ENCODE peak calls at places on chromosomes 6 and 20, in ten cellular contexts. D is K562, B is thyroid gland, P is Peyer's patch, W is breast epithelium, J is lower leg skin, V is A549, E is IMR-90, Y is transverse colon, X is GM12878. U is an unnamed sample.

GRCh38 chr6:40852667-40853383 is 186.2 kb downstream of the UNC5CL start:
- DNase-seq in W (no peak), Y (no peak), V (peak), J (no peak), X (no peak), P (no peak), B (peak), D (peak), E (no peak), U (peak)

GRCh38 chr6:31067881-31068737 is 44.3 kb downstream of the C6orf15 start:
- DNase-seq in E (no peak), J (no peak), W (no peak), B (peak), X (no peak), P (no peak), V (no peak), Y (no peak), D (no peak), U (no peak)

GRCh38 chr6:20426177-20427082 is 24.8 kb downstream of the E2F3 start:
- DNase-seq in B (peak), D (no peak), J (no peak), W (no peak), V (no peak), X (no peak), E (no peak), P (no peak), Y (no peak), U (no peak)

GRCh38 chr20:50221501-50222323 is 31.1 kb downstream of the CEBPB start:
- DNase-seq in J (no peak), E (peak), P (peak), V (no peak), W (no peak), Y (no peak), B (no peak), D (no peak), X (no peak), U (peak)

GRCh38 chr20:15618912-15619311 is 954.3 kb downstream of the KIF16B start:
- DNase-seq in J (no peak), D (no peak), V (no peak), E (no peak), W (no peak), X (no peak), B (no peak), P (no peak), Y (no peak), U (no peak)

GRCh38 chr6:167058261-167058660 is 59.1 kb downstream of the CEP43 start:
- DNase-seq in E (no peak), X (no peak), J (no peak), D (no peak), W (no peak), P (no peak), V (no peak), B (peak), Y (no peak), U (no peak)

GRCh38 chr6:89942601-89943000 is 48.3 kb downstream of the GJA10 start:
- DNase-seq in P (no peak), E (no peak), D (no peak), Y (no peak), X (no peak), W (no peak), J (no peak), V (no peak), B (no peak), U (no peak)

GRCh38 chr6:138722425-138723371 is 50.9 kb upstream of the CCDC28A start:
- DNase-seq in D (no peak), E (peak), J (no peak), V (no peak), P (no peak), B (no peak), X (no peak), Y (no peak), W (no peak), U (peak)

GRCh38 chr6:168598251-168599117 is 157.5 kb downstream of the SMOC2 start:
- DNase-seq in B (no peak), W (no peak), J (no peak), Y (no peak), V (no peak), D (no peak), X (no peak), E (no peak), P (no peak), U (no peak)

GRCh38 chr6:155340464-155341129 is 26.3 kb upstream of the TFB1M start:
- DNase-seq in E (peak), V (no peak), B (no peak), Y (no peak), P (no peak), X (no peak), W (no peak), J (no peak), D (no peak), U (peak)

GRCh38 chr20:18506744-18507143 is 996 bp upstream of the SEC23B start:
- DNase-seq in V (no peak), D (no peak), Y (peak), P (no peak), B (no peak), E (no peak), J (no peak), X (no peak), W (no peak), U (peak)

GRCh38 chr6:159931112-159931511 is 37.8 kb upstream of the IGF2R start:
- DNase-seq in B (no peak), J (no peak), V (no peak), E (no peak), W (no peak), P (no peak), Y (no peak), X (peak), D (no peak), U (no peak)

GRCh38 chr6:52725530-52726192 is 37.6 kb downstream of the GSTA2 start:
- DNase-seq in V (peak), D (no peak), Y (peak), W (no peak), B (no peak), E (peak), J (no peak), X (no peak), P (no peak), U (no peak)

GRCh38 chr6:168838000-168838399 is 397.0 kb downstream of the SMOC2 start:
- DNase-seq in B (no peak), W (no peak), J (no peak), V (no peak), X (no peak), E (no peak), Y (no peak), D (no peak), P (no peak), U (no peak)

GRCh38 chr6:82507112-82507511 is 143.5 kb downstream of the TPBG start:
- DNase-seq in W (no peak), B (no peak), V (no peak), J (no peak), E (no peak), P (no peak), X (peak), D (no peak), Y (no peak), U (peak)

GRCh38 chr20:47784599-47785320 is 521 bp downstream of the SULF2 start:
- DNase-seq in W (no peak), Y (peak), X (no peak), J (no peak), P (no peak), B (peak), V (peak), E (peak), D (no peak), U (no peak)

GRCh38 chr6:22575190-22575589 is 5.8 kb downstream of the HDGFL1 start:
- DNase-seq in J (no peak), Y (no peak), X (no peak), V (no peak), D (no peak), B (no peak), W (no peak), P (no peak), E (peak), U (no peak)

GRCh38 chr20:13990465-13990864 is at the start of gene SEL1L2:
- DNase-seq in P (no peak), D (peak), J (no peak), Y (no peak), V (no peak), B (no peak), W (no peak), X (no peak), E (no peak), U (no peak)

GRCh38 chr6:154661751-154662150 is 71.5 kb upstream of the SCAF8 start:
- DNase-seq in W (no peak), V (no peak), Y (no peak), X (no peak), J (no peak), P (no peak), B (no peak), E (no peak), D (no peak), U (no peak)

GRCh38 chr6:36853325-36853724 is 14.1 kb upstream of the CPNE5 start:
- DNase-seq in X (no peak), B (no peak), E (peak), Y (no peak), J (peak), W (no peak), P (no peak), D (no peak), V (no peak), U (peak)

GRCh38 chr6:5359413-5359812 is 98.1 kb downstream of the FARS2 start:
- DNase-seq in Y (no peak), X (no peak), E (no peak), B (no peak), P (no peak), V (no peak), D (no peak), W (no peak), J (no peak), U (no peak)

GRCh38 chr6:127855542-127856159 is 45.2 kb downstream of the THEMIS start:
- DNase-seq in W (no peak), J (no peak), V (no peak), Y (no peak), P (no peak), X (no peak), D (no peak), B (peak), E (peak), U (peak)

GRCh38 chr6:1578293-1578745 is 31.4 kb upstream of the FOXC1 start:
- DNase-seq in E (no peak), P (no peak), V (no peak), Y (no peak), X (no peak), W (no peak), B (no peak), D (no peak), J (no peak), U (no peak)

GRCh38 chr6:3457710-3458605 is 1.1 kb upstream of the SLC22A23 start:
- DNase-seq in W (peak), D (no peak), X (no peak), B (peak), P (peak), E (no peak), J (peak), Y (peak), V (no peak), U (peak)

GRCh38 chr6:5713519-5713918 is 293.2 kb downstream of the NRN1 start:
- DNase-seq in Y (no peak), V (no peak), J (no peak), E (no peak), P (no peak), X (no peak), D (no peak), B (no peak), W (no peak), U (no peak)

GRCh38 chr6:5619249-5619648 is 357.9 kb downstream of the FARS2 start:
- DNase-seq in V (no peak), Y (no peak), E (no peak), D (no peak), X (peak), P (no peak), W (no peak), B (no peak), J (no peak), U (no peak)

GRCh38 chr6:152598421-152598820 is 38.7 kb downstream of the SYNE1 start:
- DNase-seq in E (peak), Y (no peak), J (no peak), D (no peak), X (no peak), W (no peak), P (no peak), B (no peak), V (no peak), U (no peak)

GRCh38 chr6:90078513-90079289 is 184.4 kb downstream of the GJA10 start:
- DNase-seq in P (no peak), J (no peak), D (peak), X (no peak), Y (no peak), B (no peak), W (no peak), E (no peak), V (no peak), U (peak)

GRCh38 chr20:24773751-24774201 is 175.3 kb upstream of the CST7 start:
- DNase-seq in V (peak), X (peak), J (no peak), D (no peak), W (peak), E (peak), Y (no peak), P (no peak), B (no peak), U (peak)

GRCh38 chr6:30076333-30076732 is 764 bp upstream of the RNF39 start:
- DNase-seq in E (no peak), J (no peak), W (no peak), P (no peak), B (no peak), D (no peak), X (no peak), V (no peak), Y (no peak), U (no peak)

GRCh38 chr20:31996996-31997395 is 13.2 kb upstream of the CCM2L start:
- DNase-seq in D (no peak), J (no peak), W (no peak), B (no peak), P (no peak), X (no peak), Y (no peak), V (no peak), E (no peak), U (no peak)

GRCh38 chr6:151958332-151958731 is 150.8 kb downstream of the ESR1 start:
- DNase-seq in P (no peak), Y (no peak), J (no peak), E (no peak), V (no peak), X (no peak), W (no peak), B (no peak), D (no peak), U (peak)

GRCh38 chr20:58511364-58511763 is 3.8 kb downstream of the APCDD1L start:
- DNase-seq in B (no peak), X (no peak), W (no peak), Y (no peak), P (no peak), D (no peak), E (peak), J (no peak), V (no peak), U (peak)

GRCh38 chr20:62487564-62488086 is 11.8 kb upstream of the GATA5 start:
- DNase-seq in J (no peak), Y (no peak), X (no peak), D (peak), E (no peak), V (no peak), B (no peak), W (no peak), P (no peak), U (no peak)

GRCh38 chr20:62489940-62490263 is 14.1 kb upstream of the GATA5 start:
- DNase-seq in P (no peak), J (no peak), Y (no peak), V (no peak), X (no peak), B (no peak), E (no peak), W (no peak), D (no peak), U (no peak)

GRCh38 chr20:62488470-62488869 is 12.7 kb upstream of the GATA5 start:
- DNase-seq in J (no peak), X (no peak), E (no peak), D (no peak), W (no peak), Y (no peak), V (no peak), P (no peak), B (no peak), U (no peak)

GRCh38 chr20:62487125-62487524 is 11.3 kb upstream of the GATA5 start:
- DNase-seq in P (no peak), X (no peak), Y (no peak), W (no peak), D (no peak), E (no peak), J (no peak), V (no peak), B (no peak), U (no peak)

GRCh38 chr20:62489186-62489939 is 13.6 kb upstream of the GATA5 start:
- DNase-seq in V (peak), B (peak), E (no peak), Y (peak), J (no peak), X (no peak), D (peak), W (no peak), P (peak), U (no peak)
- TF ChIP-seq POLR2A in V (no peak), B (no peak), E (no peak), Y (no peak), J (no peak), X (no peak), D (no peak), W (no peak), P (peak), U (no peak)

DNA sequence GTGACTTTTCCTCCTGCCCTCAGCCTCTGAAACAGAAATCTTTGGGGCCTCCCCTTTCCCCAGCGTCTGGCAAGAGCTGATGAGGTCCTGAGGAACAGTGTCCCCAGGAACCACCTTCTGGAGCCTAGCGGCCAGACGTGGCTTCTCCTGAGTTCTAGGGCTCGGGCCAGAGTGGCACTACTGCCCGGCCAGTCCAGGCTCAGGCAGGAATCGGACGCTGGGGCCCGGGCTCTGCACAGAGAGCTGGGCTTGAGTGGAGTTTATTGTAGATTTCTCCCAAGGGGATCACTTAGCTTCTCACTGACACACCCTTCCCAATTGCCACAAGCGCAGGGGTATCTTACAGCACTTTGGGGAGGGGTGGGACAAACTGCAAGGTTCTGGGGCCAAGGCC is 20.2 kb downstream of the SDCBP2 start:
- DNase-seq in E (no peak), J (no peak), P (peak), D (no peak), X (no peak), V (no peak), B (no peak), Y (no peak), W (no peak), U (no peak)
- TF ChIP-seq POLR2A in E (no peak), J (no peak), P (no peak), D (no peak), X (no peak), V (no peak), B (no peak), Y (no peak), W (no peak), U (no peak)

DNA sequence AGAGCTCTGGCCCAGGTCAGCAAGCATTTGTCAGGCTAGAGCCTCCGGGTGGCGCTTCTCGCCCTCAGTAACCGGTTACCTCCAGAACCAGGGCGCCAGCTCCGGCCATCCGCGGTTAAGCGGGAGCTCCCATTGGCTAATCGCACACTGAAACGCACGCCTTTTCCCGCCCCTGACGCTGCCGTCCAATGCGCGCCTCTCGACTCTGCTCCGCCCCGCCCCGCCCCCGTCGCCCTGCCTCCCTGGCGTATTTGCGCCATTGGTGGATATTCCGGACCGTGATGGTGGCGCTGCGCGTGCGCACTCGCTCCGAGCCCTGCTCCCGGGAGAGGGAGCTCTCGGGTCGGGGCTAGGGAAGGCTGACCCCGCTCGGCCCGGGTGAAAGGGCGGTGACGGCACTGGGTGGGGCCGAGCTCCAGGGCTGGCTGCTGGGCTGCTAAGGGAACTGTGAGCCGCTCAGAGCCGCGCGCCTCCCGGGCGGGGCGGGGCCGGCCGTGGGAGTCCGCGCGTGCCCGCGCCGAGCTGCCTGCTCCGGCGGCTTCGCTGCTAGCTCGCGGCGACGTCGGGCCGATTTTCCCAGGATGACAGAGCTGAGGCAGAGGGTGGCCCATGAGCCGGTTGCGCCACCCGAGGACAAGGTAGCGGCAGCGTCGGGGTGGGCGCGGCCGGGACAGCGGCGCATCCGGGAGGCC is at the start of gene CDS2:
- DNase-seq in B (peak), E (peak), Y (peak), D (peak), X (peak), J (peak), P (peak), V (peak), W (peak), U (peak)
- TF ChIP-seq POLR2A in B (no peak), E (peak), Y (peak), D (no peak), X (peak), J (no peak), P (peak), V (peak), W (peak), U (peak)

GRCh38 chr6:118893882-118894424 is at the start of gene ASF1A:
- DNase-seq in X (peak), V (peak), B (peak), W (peak), P (peak), J (peak), Y (peak), E (peak), D (peak), U (peak)
- TF ChIP-seq POLR2A in X (peak), V (peak), B (no peak), W (no peak), P (peak), J (no peak), Y (peak), E (peak), D (peak), U (peak)

DNA sequence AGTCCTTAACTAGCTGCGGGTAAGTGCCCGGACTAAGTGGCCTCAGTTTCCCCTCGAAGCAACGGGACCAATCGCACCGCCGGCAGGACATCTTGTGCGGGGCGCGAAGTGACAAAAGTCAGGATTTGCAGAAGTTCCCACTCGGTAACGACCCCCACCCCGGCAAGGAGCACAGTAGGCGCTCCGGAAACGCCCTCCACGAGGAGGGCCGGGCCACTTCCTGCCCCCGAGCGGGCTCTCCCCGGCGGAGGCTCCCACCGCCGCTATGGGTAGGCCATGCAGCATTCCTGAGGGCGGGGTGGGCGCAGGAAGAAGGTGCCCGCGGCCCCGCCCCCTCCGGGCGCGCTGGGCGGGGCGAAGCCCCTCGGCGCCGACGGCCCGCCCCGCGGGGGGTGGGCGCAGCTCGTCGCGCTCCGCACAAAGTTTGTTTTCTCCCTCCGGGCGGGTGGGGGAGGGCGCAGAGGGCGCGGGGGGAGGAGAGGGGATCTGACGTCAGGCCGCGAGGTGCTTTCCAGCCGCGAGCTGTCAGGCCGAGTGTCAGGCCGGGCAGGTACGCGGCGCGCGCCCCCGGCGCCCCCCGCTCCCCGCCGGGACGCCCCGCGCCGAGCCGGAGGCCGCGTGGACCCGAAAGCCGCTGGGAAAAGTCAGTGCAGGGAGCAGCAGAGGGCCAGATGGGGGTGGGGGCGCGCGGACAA is at the start of gene TGIF2:
- DNase-seq in Y (peak), E (peak), J (peak), P (peak), W (peak), D (peak), V (peak), B (peak), X (peak), U (peak)
- TF ChIP-seq POLR2A in Y (peak), E (peak), J (no peak), P (no peak), W (no peak), D (peak), V (no peak), B (peak), X (peak), U (peak)

GRCh38 chr6:33772114-33772830 is 16.7 kb downstream of the LEMD2 start:
- DNase-seq in P (peak), E (peak), Y (no peak), B (no peak), V (no peak), D (no peak), W (no peak), J (no peak), X (no peak), U (no peak)

GRCh38 chr6:33770833-33771341 is 18.0 kb downstream of the LEMD2 start:
- DNase-seq in Y (no peak), V (no peak), X (no peak), W (no peak), E (no peak), P (no peak), B (no peak), J (peak), D (no peak), U (no peak)

GRCh38 chr6:33772902-33773472 is 15.9 kb downstream of the LEMD2 start:
- DNase-seq in Y (no peak), X (no peak), E (no peak), D (no peak), P (no peak), V (no peak), J (no peak), B (no peak), W (no peak), U (no peak)

GRCh38 chr6:33770116-33770832 is 18.7 kb downstream of the LEMD2 start:
- DNase-seq in E (no peak), W (no peak), B (peak), Y (no peak), J (no peak), P (no peak), V (no peak), D (no peak), X (no peak), U (no peak)

GRCh38 chr6:33771342-33772113 is 17.4 kb downstream of the LEMD2 start:
- DNase-seq in J (peak), D (peak), W (no peak), E (peak), V (peak), Y (peak), P (peak), B (peak), X (no peak), U (peak)
- TF ChIP-seq POLR2A in J (no peak), D (no peak), W (no peak), E (no peak), V (no peak), Y (no peak), P (no peak), B (no peak), X (peak), U (no peak)